ENCODE peak calls at places on chromosomes 4 and X, in seven cellular contexts. Q, U, F, G, Y, T and V are unnamed samples.

GRCh38 chr4:2049381-2049780 is 9.7 kb upstream of the NAT8L start:
- DNase-seq in Q (no peak), U (no peak), F (no peak), G (no peak), Y (peak), T (no peak), V (no peak)

GRCh38 chrX:150575415-150575814 is 7.0 kb downstream of the MTM1 start:
- DNase-seq in Q (peak), U (peak), F (peak), G (peak), Y (no peak), T (no peak), V (peak)

GRCh38 chr4:147325566-147325965 is 155.3 kb upstream of the EDNRA start:
- DNase-seq in Q (peak), U (peak), F (no peak), G (no peak), Y (no peak), T (no peak), V (no peak)

GRCh38 chrX:105424729-105425128 is 204.2 kb upstream of the TEX13A start:
- DNase-seq in Q (no peak), U (no peak), F (no peak), G (no peak), Y (no peak), T (no peak), V (no peak)

GRCh38 chr4:69775488-69775887 is 15.1 kb upstream of the SULT1B1 start:
- DNase-seq in Q (no peak), U (no peak), F (no peak), G (no peak), Y (no peak), T (no peak), V (no peak)

GRCh38 chr4:152981842-152982241 is 45.7 kb downstream of the FHDC1 start:
- DNase-seq in Q (no peak), U (no peak), F (no peak), G (no peak), Y (no peak), T (no peak), V (no peak)

GRCh38 chr4:47913328-47913727 is 1.1 kb downstream of the NFXL1 start:
- DNase-seq in Q (peak), U (peak), F (peak), G (no peak), Y (no peak), T (no peak), V (no peak)

GRCh38 chr4:75547647-75548387 is 8.0 kb upstream of the ODAPH start:
- DNase-seq in Q (peak), U (peak), F (no peak), G (peak), Y (no peak), T (peak), V (no peak)

GRCh38 chr4:23234716-23235115 is 542.0 kb downstream of the GBA3 start:
- DNase-seq in Q (no peak), U (no peak), F (peak), G (no peak), Y (no peak), T (no peak), V (no peak)

GRCh38 chrX:110407910-110408545 is 49.4 kb downstream of the RTL9 start:
- DNase-seq in Q (peak), U (peak), F (peak), G (peak), Y (peak), T (no peak), V (no peak)

GRCh38 chr4:60215906-60216305 is 984.2 kb upstream of the ADGRL3 start:
- DNase-seq in Q (no peak), U (no peak), F (no peak), G (no peak), Y (no peak), T (no peak), V (no peak)

GRCh38 chrX:18895157-18895952 is 88.6 kb downstream of the PHKA2 start:
- DNase-seq in Q (peak), U (peak), F (peak), G (peak), Y (no peak), T (no peak), V (no peak)

GRCh38 chr4:121789470-121789869 is 11.7 kb upstream of the EXOSC9 start:
- DNase-seq in Q (peak), U (no peak), F (no peak), G (no peak), Y (no peak), T (no peak), V (no peak)

GRCh38 chr4:158895797-158896442 is 127.1 kb downstream of the FNIP2 start:
- DNase-seq in Q (peak), U (peak), F (peak), G (no peak), Y (no peak), T (peak), V (no peak)
- TF ChIP-seq CTCF in Q (peak), U (no peak), F (peak), G (no peak), Y (no peak), T (no peak), V (no peak)

GRCh38 chrX:43953218-43953617 is 20.0 kb downstream of the NDP start:
- DNase-seq in Q (peak), U (no peak), F (no peak), G (no peak), Y (no peak), T (no peak), V (no peak)

GRCh38 chrX:43949669-43950068 is 23.5 kb downstream of the NDP start:
- DNase-seq in Q (no peak), U (no peak), F (no peak), G (no peak), Y (peak), T (no peak), V (peak)
- TF ChIP-seq CTCF in Q (peak), U (peak), F (peak), G (no peak), Y (peak), T (peak), V (peak)

GRCh38 chr4:142846729-142847606 is 867 bp upstream of the INPP4B start:
- DNase-seq in Q (no peak), U (peak), F (peak), G (peak), Y (peak), T (peak), V (peak)
- TF ChIP-seq CTCF in Q (no peak), U (peak), F (peak), G (peak), Y (peak), T (peak), V (peak)

DNA sequence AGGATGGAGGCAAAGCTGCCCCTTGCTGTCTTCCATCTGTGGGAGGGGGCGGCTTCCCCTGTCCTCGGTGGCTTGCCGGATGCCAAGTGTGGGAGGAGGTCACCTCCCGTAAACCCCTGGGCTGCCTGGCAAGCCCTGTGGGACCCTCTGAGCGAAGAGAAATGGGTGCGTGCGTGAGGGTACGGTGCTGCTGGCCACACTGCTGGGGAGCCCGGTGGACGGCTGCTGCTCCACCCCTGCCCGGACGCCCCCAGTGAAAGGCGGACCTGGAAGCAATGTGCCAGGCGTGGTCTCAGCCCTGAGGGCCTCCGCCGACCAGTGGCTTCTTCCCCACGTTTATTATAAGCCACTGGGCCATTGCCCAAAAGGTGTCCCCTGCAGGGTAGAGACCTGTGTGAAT is 4.6 kb upstream of the IDUA start:
- DNase-seq in Q (no peak), U (no peak), F (no peak), G (no peak), Y (no peak), T (no peak), V (no peak)
- TF ChIP-seq CTCF in Q (no peak), U (no peak), F (no peak), G (no peak), Y (no peak), T (no peak), V (no peak)

DNA sequence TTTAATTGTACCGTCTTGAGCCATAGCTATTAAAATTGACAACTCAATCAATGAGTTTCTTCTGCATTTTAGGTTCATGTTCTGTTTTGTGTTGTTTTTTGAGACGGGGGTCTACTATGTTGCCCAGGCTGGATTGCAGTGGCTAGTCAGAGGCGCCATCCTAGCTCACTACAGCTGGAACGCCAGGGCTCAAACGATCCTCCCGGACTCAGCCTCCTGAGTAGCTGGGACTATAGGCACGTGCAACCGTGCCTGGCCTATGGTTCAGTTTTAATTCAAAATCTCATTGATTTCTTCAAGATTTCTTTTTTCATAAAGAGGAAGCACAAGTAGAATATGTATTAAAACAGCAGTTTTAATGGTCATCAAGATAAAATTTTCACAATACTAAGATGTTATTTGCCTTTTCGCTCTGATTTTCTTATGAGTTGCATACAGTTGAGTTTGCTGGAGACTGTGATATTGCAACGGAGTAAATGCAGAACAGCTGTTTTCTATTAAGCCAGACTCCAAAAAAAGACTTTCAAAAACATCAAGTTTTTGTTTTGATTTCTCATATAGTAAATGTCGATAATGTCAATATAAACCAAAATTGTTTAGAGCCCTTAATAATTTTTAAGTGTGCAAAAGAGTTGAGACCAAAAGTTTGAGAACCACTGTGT is 1.1 kb upstream of the STX18 start:
- DNase-seq in Q (no peak), U (no peak), F (no peak), G (no peak), Y (no peak), T (no peak), V (no peak)
- TF ChIP-seq CTCF in Q (no peak), U (no peak), F (no peak), G (no peak), Y (no peak), T (no peak), V (no peak)

DNA sequence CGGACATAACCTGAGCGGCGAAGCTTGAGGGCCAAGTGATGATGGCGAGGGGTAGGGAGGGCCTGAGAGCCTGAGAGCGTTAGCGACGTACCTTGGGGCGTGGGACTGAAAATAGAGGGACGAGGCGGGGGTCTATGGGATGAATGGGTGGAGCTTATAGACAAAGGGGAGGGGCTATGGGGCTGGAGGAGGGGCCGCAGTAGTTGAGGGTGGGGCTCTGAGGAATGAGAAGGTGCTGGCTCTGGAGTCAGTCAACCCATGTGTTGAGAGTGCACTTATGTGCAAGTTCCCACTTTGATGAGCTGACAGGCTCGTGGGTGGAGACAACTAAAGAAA is 469 bp downstream of the TBC1D25 start:
- DNase-seq in Q (peak), U (peak), F (peak), G (peak), Y (no peak), T (peak), V (peak)
- TF ChIP-seq CTCF in Q (no peak), U (no peak), F (no peak), G (no peak), Y (no peak), T (no peak), V (no peak)

GRCh38 chrX:34521563-34521962 is 135.5 kb downstream of the TMEM47 start:
- DNase-seq in Q (peak), U (peak), F (peak), G (no peak), Y (no peak), T (no peak), V (no peak)
- TF ChIP-seq CTCF in Q (no peak), U (no peak), F (peak), G (no peak), Y (no peak), T (no peak), V (no peak)

GRCh38 chr4:83768146-83768545 is 232.2 kb downstream of the GPAT3 start:
- DNase-seq in Q (no peak), U (no peak), F (no peak), G (no peak), Y (no peak), T (no peak), V (no peak)

GRCh38 chr4:83767017-83767541 is 231.2 kb downstream of the GPAT3 start:
- DNase-seq in Q (no peak), U (no peak), F (no peak), G (no peak), Y (no peak), T (no peak), V (no peak)

GRCh38 chr4:83772680-83773079 is 236.8 kb downstream of the GPAT3 start:
- DNase-seq in Q (peak), U (no peak), F (no peak), G (no peak), Y (no peak), T (no peak), V (no peak)

DNA sequence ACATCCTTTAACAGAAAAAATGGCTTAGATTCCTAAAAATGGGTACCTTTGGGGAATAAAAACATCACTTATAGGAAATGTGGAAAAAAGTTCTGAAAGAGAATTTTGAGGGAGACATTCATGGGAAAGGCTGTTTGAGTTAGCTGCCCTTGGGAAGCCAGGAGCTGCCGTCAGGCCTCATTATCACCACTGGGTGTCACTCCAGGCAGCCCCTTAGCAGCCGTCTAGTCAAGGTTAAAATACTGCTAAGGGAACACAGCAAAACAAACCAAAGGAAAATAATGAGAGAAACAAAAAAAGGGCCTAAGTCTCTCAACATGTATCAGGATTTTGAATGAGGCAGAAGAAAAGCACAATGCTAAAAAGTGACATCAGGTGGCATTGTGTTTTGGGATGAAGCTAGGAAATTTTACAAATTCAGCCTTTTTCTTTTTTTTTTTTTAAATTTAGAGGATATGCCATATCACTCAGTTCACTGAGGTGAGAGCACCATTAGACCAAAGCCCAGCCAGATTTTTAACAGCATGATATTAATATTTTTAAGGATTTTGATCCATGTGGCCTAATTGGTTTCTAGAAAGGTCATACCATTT is 235.3 kb downstream of the GPAT3 start:
- DNase-seq in Q (peak), U (peak), F (peak), G (no peak), Y (no peak), T (peak), V (no peak)
- TF ChIP-seq CTCF in Q (peak), U (peak), F (peak), G (peak), Y (peak), T (peak), V (no peak)